ENCODE peak calls at places on chromosomes 5 and 9, in six cellular contexts. One of them, this sample, is unnamed.

GRCh38 chr9:130823435-130823834 is 11.6 kb upstream of the ABL1 start:
- DNase-seq in HepG2: no peak
- DNase-seq in mesendoderm: peak; percentile 33
- DNase-seq in keratinocyte: no peak
- DNase-seq in GM23248: peak; percentile 53
- DNase-seq in neural progenitor cell: no peak
- DNase-seq in this sample: peak; percentile 46

GRCh38 chr9:121262450-121262849 is 5.5 kb upstream of the GSN start:
- DNase-seq in mesendoderm: no peak
- DNase-seq in keratinocyte: no peak
- DNase-seq in neural progenitor cell: no peak
- DNase-seq in HepG2: no peak
- DNase-seq in GM23248: peak; percentile 56
- DNase-seq in this sample: no peak

GRCh38 chr5:77129386-77129785 is 42.3 kb upstream of the ZBED3 start:
- DNase-seq in mesendoderm: peak; percentile 59
- DNase-seq in HepG2: peak; percentile 21
- DNase-seq in GM23248: peak; percentile 60
- DNase-seq in keratinocyte: no peak
- DNase-seq in neural progenitor cell: peak; percentile 71
- DNase-seq in this sample: peak; percentile 47

GRCh38 chr5:108642170-108642906 is 105.4 kb upstream of the FER start:
- DNase-seq in GM23248: peak; percentile 71
- DNase-seq in HepG2: peak; percentile 53
- DNase-seq in keratinocyte: peak; percentile 19
- DNase-seq in mesendoderm: peak; percentile 93
- DNase-seq in neural progenitor cell: peak; percentile 87
- DNase-seq in this sample: peak; percentile 81

GRCh38 chr9:88991066-88992030 is at the start of gene S1PR3:
- DNase-seq in neural progenitor cell: peak; percentile 89
- DNase-seq in GM23248: peak; percentile 71
- DNase-seq in HepG2: no peak
- DNase-seq in mesendoderm: peak; percentile 79
- DNase-seq in keratinocyte: no peak
- DNase-seq in this sample: peak; percentile 78

GRCh38 chr5:178224403-178224802 is 8.2 kb downstream of the PHYKPL start:
- DNase-seq in HepG2: no peak
- DNase-seq in GM23248: no peak
- DNase-seq in mesendoderm: no peak
- DNase-seq in neural progenitor cell: no peak
- DNase-seq in keratinocyte: no peak
- DNase-seq in this sample: no peak

GRCh38 chr9:137224850-137225694 is at the start of gene CYSRT1:
- DNase-seq in HepG2: no peak
- DNase-seq in neural progenitor cell: no peak
- DNase-seq in GM23248: peak; percentile 28
- DNase-seq in keratinocyte: no peak
- DNase-seq in mesendoderm: no peak
- DNase-seq in this sample: no peak

GRCh38 chr9:129126789-129127618 is 15.8 kb downstream of the PTPA start:
- DNase-seq in mesendoderm: peak; percentile 82
- DNase-seq in neural progenitor cell: peak; percentile 92
- DNase-seq in HepG2: no peak
- DNase-seq in GM23248: no peak
- DNase-seq in keratinocyte: no peak
- DNase-seq in this sample: no peak

GRCh38 chr5:150109921-150110320 is 23.6 kb upstream of the CSF1R start:
- DNase-seq in GM23248: no peak
- DNase-seq in mesendoderm: peak; percentile 47
- DNase-seq in neural progenitor cell: no peak
- DNase-seq in HepG2: no peak
- DNase-seq in keratinocyte: no peak
- DNase-seq in this sample: no peak

GRCh38 chr5:14305045-14305444 is 161.9 kb downstream of the TRIO start:
- DNase-seq in HepG2: no peak
- DNase-seq in mesendoderm: no peak
- DNase-seq in keratinocyte: peak; percentile 73
- DNase-seq in neural progenitor cell: no peak
- DNase-seq in GM23248: peak; percentile 92
- DNase-seq in this sample: peak; percentile 38

GRCh38 chr9:33443047-33443446 is 4.3 kb downstream of the AQP3 start:
- DNase-seq in GM23248: no peak
- DNase-seq in neural progenitor cell: no peak
- DNase-seq in keratinocyte: no peak
- DNase-seq in mesendoderm: no peak
- DNase-seq in HepG2: peak; percentile 65
- DNase-seq in this sample: no peak

DNA sequence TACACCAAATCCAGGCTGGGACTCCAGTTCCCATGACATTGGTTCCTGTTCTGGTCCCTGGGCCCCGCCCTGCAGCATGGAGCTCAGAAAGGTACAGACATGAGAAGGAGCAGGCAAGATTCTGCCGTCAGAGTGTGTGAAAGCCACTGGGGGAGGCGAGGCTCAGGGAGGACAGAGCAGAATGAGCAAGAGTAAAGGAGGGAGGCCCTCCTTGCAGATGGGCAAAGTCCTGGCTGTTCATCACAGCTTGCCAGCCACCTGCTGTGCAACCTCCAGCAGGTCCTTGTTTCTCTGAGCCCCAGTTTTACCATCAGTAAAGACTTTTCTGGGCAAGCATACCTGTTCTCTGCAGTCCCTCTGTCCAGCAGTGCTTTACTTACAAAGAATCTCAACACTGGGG is 73.3 kb downstream of the HRH2 start:
- DNase-seq in mesendoderm: no peak
- DNase-seq in GM23248: no peak
- DNase-seq in HepG2: no peak
- DNase-seq in neural progenitor cell: no peak
- DNase-seq in keratinocyte: no peak
- DNase-seq in this sample: no peak
- H3K27me3 ChIP-seq in mesendoderm: no peaks in the 10 kb centered on the region
- H3K27me3 ChIP-seq in GM23248: peaks cover 4% of the 10 kb centered on the region
- H3K27me3 ChIP-seq in HepG2: peaks cover 3% of the 10 kb centered on the region
- H3K27me3 ChIP-seq in neural progenitor cell: no peaks in the 10 kb centered on the region
- H3K27me3 ChIP-seq in keratinocyte: no peaks in the 10 kb centered on the region
- H3K27me3 ChIP-seq in this sample: peaks cover 49% of the 10 kb centered on the region

GRCh38 chr9:29214702-29215248 is 1641.5 kb upstream of the C9orf72 start:
- DNase-seq in HepG2: no peak
- DNase-seq in mesendoderm: peak; percentile 16
- DNase-seq in keratinocyte: no peak
- DNase-seq in neural progenitor cell: peak; percentile 47
- DNase-seq in GM23248: no peak
- DNase-seq in this sample: no peak

GRCh38 chr9:29212590-29213373 is 1639.5 kb upstream of the C9orf72 start:
- DNase-seq in neural progenitor cell: peak; percentile 72
- DNase-seq in GM23248: peak; percentile 6
- DNase-seq in HepG2: no peak
- DNase-seq in keratinocyte: no peak
- DNase-seq in mesendoderm: peak; percentile 43
- DNase-seq in this sample: no peak

GRCh38 chr9:29211681-29212589 is 1638.7 kb upstream of the C9orf72 start:
- DNase-seq in HepG2: peak; percentile 12
- DNase-seq in GM23248: peak; percentile 50
- DNase-seq in keratinocyte: no peak
- DNase-seq in mesendoderm: peak; percentile 60
- DNase-seq in neural progenitor cell: peak; percentile 84
- DNase-seq in this sample: peak; percentile 44

GRCh38 chr9:29213374-29214161 is 1640.3 kb upstream of the C9orf72 start:
- DNase-seq in GM23248: no peak
- DNase-seq in HepG2: no peak
- DNase-seq in neural progenitor cell: peak; percentile 69
- DNase-seq in keratinocyte: no peak
- DNase-seq in mesendoderm: peak; percentile 77
- DNase-seq in this sample: no peak

DNA sequence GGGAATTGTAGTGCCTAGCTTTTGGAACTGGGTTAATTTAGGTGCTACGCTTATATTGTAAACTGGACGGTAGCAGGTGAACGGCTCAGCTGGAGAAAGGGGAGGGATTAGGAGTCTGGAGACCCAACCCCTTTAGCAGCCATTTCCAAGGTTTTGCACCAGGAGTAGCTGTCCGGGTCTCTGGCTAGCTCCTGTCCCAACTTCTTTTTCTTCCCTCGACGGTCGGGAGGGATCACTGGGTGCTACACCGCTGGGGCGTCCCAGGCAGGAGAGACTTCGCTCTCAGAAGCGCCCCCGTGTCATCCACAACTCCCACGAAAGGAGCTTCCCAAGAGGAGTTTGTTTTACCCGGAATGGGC is 1640.9 kb upstream of the C9orf72 start:
- DNase-seq in keratinocyte: no peak
- DNase-seq in mesendoderm: peak; percentile 92
- DNase-seq in neural progenitor cell: peak; percentile 77
- DNase-seq in GM23248: no peak
- DNase-seq in HepG2: no peak
- DNase-seq in this sample: no peak
- H3K4me3 ChIP-seq in keratinocyte: no peak overlapping the region
- H3K4me3 ChIP-seq in mesendoderm: peak overlapping the region; percentile 9
- H3K4me3 ChIP-seq in neural progenitor cell: peak overlapping the region; percentile 63
- H3K4me3 ChIP-seq in GM23248: no peak overlapping the region
- H3K4me3 ChIP-seq in HepG2: no peak overlapping the region
- H3K4me3 ChIP-seq in this sample: peak overlapping the region; percentile 76

GRCh38 chr9:96856363-96857286 is 2.3 kb upstream of the ZNF782 start:
- DNase-seq in keratinocyte: peak; percentile 61
- DNase-seq in HepG2: peak; percentile 84
- DNase-seq in mesendoderm: peak; percentile 93
- DNase-seq in neural progenitor cell: peak; percentile 82
- DNase-seq in GM23248: peak; percentile 83
- DNase-seq in this sample: peak; percentile 86

GRCh38 chr9:96852676-96853075 is 1.6 kb downstream of the ZNF782 start:
- DNase-seq in GM23248: no peak
- DNase-seq in mesendoderm: no peak
- DNase-seq in HepG2: no peak
- DNase-seq in neural progenitor cell: no peak
- DNase-seq in keratinocyte: no peak
- DNase-seq in this sample: no peak

GRCh38 chr9:96853711-96854072 is 622 bp downstream of the ZNF782 start:
- DNase-seq in keratinocyte: no peak
- DNase-seq in GM23248: peak; percentile 38
- DNase-seq in mesendoderm: peak; percentile 7
- DNase-seq in HepG2: no peak
- DNase-seq in neural progenitor cell: no peak
- DNase-seq in this sample: no peak

GRCh38 chr9:96854073-96854876 is at the start of gene ZNF782:
- DNase-seq in keratinocyte: peak; percentile 71
- DNase-seq in GM23248: peak; percentile 98
- DNase-seq in neural progenitor cell: peak; percentile 98
- DNase-seq in HepG2: peak; percentile 93
- DNase-seq in mesendoderm: peak; percentile 98
- DNase-seq in this sample: peak; percentile 98

DNA sequence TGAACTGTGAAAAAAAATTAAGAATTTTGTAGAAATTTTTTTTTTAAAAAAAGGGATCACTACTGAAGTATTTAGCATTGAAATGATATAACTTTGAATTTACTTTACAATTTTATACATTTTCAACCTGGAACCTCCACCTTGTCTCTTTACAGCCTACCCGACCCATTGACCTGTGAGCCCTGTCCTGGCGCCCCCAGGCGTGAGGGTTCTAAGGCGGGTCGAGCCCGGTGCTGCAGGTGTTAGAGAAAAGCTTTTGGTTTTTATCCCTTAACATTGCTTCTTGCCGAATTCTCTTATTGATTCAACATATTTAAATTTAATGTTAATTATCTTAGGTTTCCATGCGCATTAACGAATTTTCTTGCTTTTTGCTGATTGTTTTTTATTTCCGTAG is 561 bp upstream of the ZNF782 start:
- DNase-seq in mesendoderm: peak; percentile 24
- DNase-seq in HepG2: no peak
- DNase-seq in GM23248: no peak
- DNase-seq in neural progenitor cell: no peak
- DNase-seq in keratinocyte: no peak
- DNase-seq in this sample: no peak
- H3K9ac ChIP-seq in mesendoderm: no peak overlapping the region
- H3K9ac ChIP-seq in HepG2: peak overlapping the region; percentile 25
- H3K9ac ChIP-seq in GM23248: peak overlapping the region; percentile 79
- H3K9ac ChIP-seq in neural progenitor cell: no peak overlapping the region
- H3K9ac ChIP-seq in keratinocyte: no peak overlapping the region
- H3K9ac ChIP-seq in this sample: peak overlapping the region; percentile 88

GRCh38 chr5:173231381-173231766 is 3.6 kb downstream of the NKX2-5 start:
- DNase-seq in GM23248: no peak
- DNase-seq in keratinocyte: no peak
- DNase-seq in neural progenitor cell: no peak
- DNase-seq in HepG2: no peak
- DNase-seq in mesendoderm: no peak
- DNase-seq in this sample: no peak
- H3K27me3 ChIP-seq in GM23248: peaks cover 83% of the 10 kb centered on the region
- H3K27me3 ChIP-seq in keratinocyte: peaks cover 94% of the 10 kb centered on the region
- H3K27me3 ChIP-seq in neural progenitor cell: peaks cover 100% of the 10 kb centered on the region
- H3K27me3 ChIP-seq in HepG2: peaks cover 68% of the 10 kb centered on the region
- H3K27me3 ChIP-seq in mesendoderm: peaks cover 78% of the 10 kb centered on the region
- H3K27me3 ChIP-seq in this sample: peaks cover 93% of the 10 kb centered on the region